ENCODE peak calls at places on chromosomes 5 and 9, in nine cellular contexts. K is Right ventricle myocardium superior; Z is GM12865; C is NAMALWA; N is amniotic stem cell; H is iPS-NIHi11; F is lung; V is stimulated activated naive B cell treated with anti-CD40 and anti-IgM and Interleukin-4, amounts not matched to agents 10 μg/mL and 1 μg/mL and 100 μg/mL, for 72 hours; G is mammary epithelial cell. T is an unnamed sample.
A peak's percentile ranks its signal among the peaks of the same experiment; 100 is the strongest.

GRCh38 chr5:30197662-30198061 is 995.8 kb upstream of the CDH6 start:
- DNase-seq in K (no peak), Z (no peak), C (no peak), N (no peak), H (no peak), F (no peak), V (no peak), G (no peak), T (no peak)

GRCh38 chr5:164504141-164504772 is 998.8 kb downstream of the MAT2B start:
- DNase-seq in K (no peak), Z (peak; percentile 70), C (peak; percentile 74), N (peak; percentile 1), H (peak; percentile 54), F (peak; percentile 38), V (peak; percentile 21), G (peak; percentile 34), T (peak; percentile 12)

GRCh38 chr5:57184322-57184721 is 10.5 kb downstream of the GPBP1 start:
- DNase-seq in K (no peak), Z (no peak), C (no peak), N (no peak), H (no peak), F (no peak), V (no peak), G (no peak), T (no peak)

GRCh38 chr9:132754236-132754635 is 84.0 kb downstream of the GTF3C4 start:
- DNase-seq in K (no peak), Z (no peak), C (no peak), N (no peak), H (no peak), F (no peak), V (no peak), G (no peak), T (no peak)

GRCh38 chr9:118455781-118456180 is 751.6 kb downstream of the TLR4 start:
- DNase-seq in K (no peak), Z (no peak), C (no peak), N (no peak), H (no peak), F (no peak), V (no peak), G (no peak), T (no peak)

GRCh38 chr9:129746092-129746760 is 6.6 kb downstream of the PTGES start:
- DNase-seq in K (no peak), Z (no peak), C (no peak), N (no peak), H (no peak), F (no peak), V (no peak), G (no peak), T (no peak)

GRCh38 chr9:122327175-122327574 is 43.6 kb upstream of the PTGS1 start:
- DNase-seq in K (no peak), Z (no peak), C (no peak), N (no peak), H (no peak), F (no peak), V (no peak), G (no peak), T (no peak)

GRCh38 chr5:103224118-103224893 is 34.3 kb upstream of the MACIR start:
- DNase-seq in K (no peak), Z (peak; percentile 79), C (peak; percentile 80), N (peak; percentile 46), H (peak; percentile 63), F (no peak), V (peak; percentile 20), G (peak; percentile 55), T (no peak)

GRCh38 chr5:1551913-1552312 is 28.2 kb upstream of the LPCAT1 start:
- DNase-seq in K (no peak), Z (no peak), C (no peak), N (no peak), H (no peak), F (peak; percentile 25), V (no peak), G (no peak), T (no peak)

GRCh38 chr5:33433303-33434255 is 7.2 kb upstream of the TARS1 start:
- DNase-seq in K (no peak), Z (no peak), C (no peak), N (no peak), H (no peak), F (no peak), V (no peak), G (no peak), T (no peak)